ENCODE peak calls at places on chromosomes 6 and 20, in four cellular contexts. Y is brain microvascular endothelial cell, O is T-helper 2 cell, P is GM23248. K is an unnamed sample.

GRCh38 chr20:36885355-36885754 is 9.4 kb downstream of the TLDC2 start:
- DNase-seq in Y (no peak), O (no peak), P (peak), K (no peak)

GRCh38 chr20:4848041-4848440 is 126.3 kb downstream of the PRND start:
- DNase-seq in Y (no peak), O (no peak), P (no peak), K (no peak)

GRCh38 chr20:219290-220115 is 7.6 kb upstream of the DEFB129 start:
- DNase-seq in Y (peak), O (no peak), P (peak), K (peak)

GRCh38 chr6:105886812-105887513 is 199.2 kb upstream of the PRDM1 start:
- DNase-seq in Y (no peak), O (no peak), P (peak), K (no peak)

GRCh38 chr20:1841554-1842140 is 53.6 kb upstream of the SIRPA start:
- DNase-seq in Y (no peak), O (no peak), P (peak), K (no peak)

GRCh38 chr6:81800666-81801065 is 48.2 kb upstream of the TENT5A start:
- DNase-seq in Y (no peak), O (no peak), P (no peak), K (no peak)

GRCh38 chr6:72084992-72085569 is 198.7 kb downstream of the RIMS1 start:
- DNase-seq in Y (no peak), O (no peak), P (peak), K (no peak)

GRCh38 chr20:9981834-9982233 is 53.0 kb upstream of the ANKEF1 start:
- DNase-seq in Y (no peak), O (no peak), P (no peak), K (no peak)

GRCh38 chr6:119587537-119587936 is 238.0 kb upstream of the MAN1A1 start:
- DNase-seq in Y (no peak), O (no peak), P (peak), K (peak)

GRCh38 chr20:2538356-2538755 is 2.0 kb downstream of the TMC2 start:
- DNase-seq in Y (no peak), O (no peak), P (no peak), K (no peak)

GRCh38 chr6:133555726-133556125 is 314.6 kb downstream of the EYA4 start:
- DNase-seq in Y (no peak), O (no peak), P (no peak), K (no peak)

GRCh38 chr6:73521351-73522254 is 771 bp upstream of the EEF1A1 start:
- DNase-seq in Y (peak), O (no peak), P (peak), K (peak)

GRCh38 chr6:101401792-101402617 is 8.5 kb downstream of the GRIK2 start:
- DNase-seq in Y (no peak), O (no peak), P (peak), K (no peak)

GRCh38 chr20:46544576-46544975 is 5.9 kb downstream of the OCSTAMP start:
- DNase-seq in Y (no peak), O (no peak), P (peak), K (no peak)

GRCh38 chr6:7003041-7003440 is 104.7 kb upstream of the RREB1 start:
- DNase-seq in Y (no peak), O (no peak), P (no peak), K (no peak)

GRCh38 chr6:44097782-44098317 is 29.4 kb downstream of the MRPL14 start:
- DNase-seq in Y (no peak), O (no peak), P (no peak), K (no peak)

GRCh38 chr6:1076531-1077453 is 235.1 kb upstream of the FOXQ1 start:
- DNase-seq in Y (no peak), O (no peak), P (no peak), K (no peak)

GRCh38 chr6:22099923-22100322 is 196.9 kb downstream of the PRL start:
- DNase-seq in Y (no peak), O (no peak), P (no peak), K (no peak)

K was measured in RCC 7860.